ENCODE peak calls at places on chromosomes 2 and 18, in six cellular contexts. One of them, this sample, is unnamed.

GRCh38 chr2:168169097-168169745 is 78.2 kb downstream of the STK39 start:
- DNase-seq in fibroblast of the aortic adventitia: peak
- DNase-seq in GM23248: no peak
- DNase-seq in neural progenitor cell: no peak
- DNase-seq in psoas muscle: no peak
- DNase-seq in NT2/D1: no peak
- DNase-seq in this sample: no peak

GRCh38 chr2:197184959-197185586 is 125.5 kb downstream of the ANKRD44 start:
- DNase-seq in fibroblast of the aortic adventitia: peak
- DNase-seq in GM23248: no peak
- DNase-seq in neural progenitor cell: peak
- DNase-seq in psoas muscle: peak
- DNase-seq in NT2/D1: no peak
- DNase-seq in this sample: peak

GRCh38 chr2:219405451-219405850 is 12.7 kb upstream of the DES start:
- DNase-seq in fibroblast of the aortic adventitia: no peak
- DNase-seq in GM23248: peak
- DNase-seq in neural progenitor cell: peak
- DNase-seq in psoas muscle: peak
- DNase-seq in NT2/D1: no peak
- DNase-seq in this sample: no peak

GRCh38 chr18:48649231-48649630 is 110.4 kb downstream of the CTIF start:
- DNase-seq in fibroblast of the aortic adventitia: no peak
- DNase-seq in GM23248: no peak
- DNase-seq in neural progenitor cell: peak
- DNase-seq in psoas muscle: no peak
- DNase-seq in NT2/D1: peak
- DNase-seq in this sample: no peak

GRCh38 chr2:152335016-152335850 is at the start of gene FMNL2:
- DNase-seq in fibroblast of the aortic adventitia: peak
- DNase-seq in GM23248: peak
- DNase-seq in neural progenitor cell: peak
- DNase-seq in psoas muscle: peak
- DNase-seq in NT2/D1: peak
- DNase-seq in this sample: peak

GRCh38 chr2:28408764-28409599 is 16.3 kb downstream of the FOSL2 start:
- DNase-seq in fibroblast of the aortic adventitia: no peak
- DNase-seq in GM23248: peak
- DNase-seq in neural progenitor cell: no peak
- DNase-seq in psoas muscle: peak
- DNase-seq in NT2/D1: no peak
- DNase-seq in this sample: peak

GRCh38 chr2:224987733-224988132 is 54.5 kb downstream of the DOCK10 start:
- DNase-seq in fibroblast of the aortic adventitia: no peak
- DNase-seq in GM23248: peak
- DNase-seq in neural progenitor cell: no peak
- DNase-seq in psoas muscle: no peak
- DNase-seq in NT2/D1: no peak
- DNase-seq in this sample: no peak

GRCh38 chr2:45974056-45974455 is 322.6 kb downstream of the PRKCE start:
- DNase-seq in fibroblast of the aortic adventitia: no peak
- DNase-seq in GM23248: no peak
- DNase-seq in neural progenitor cell: no peak
- DNase-seq in psoas muscle: no peak
- DNase-seq in NT2/D1: no peak
- DNase-seq in this sample: no peak

GRCh38 chr18:32048507-32049091 is 30.0 kb downstream of the RNF125 start:
- DNase-seq in fibroblast of the aortic adventitia: peak
- DNase-seq in GM23248: peak
- DNase-seq in neural progenitor cell: no peak
- DNase-seq in psoas muscle: peak
- DNase-seq in NT2/D1: peak
- DNase-seq in this sample: no peak

GRCh38 chr2:191206613-191207471 is 38.4 kb upstream of the MYO1B start:
- DNase-seq in fibroblast of the aortic adventitia: no peak
- DNase-seq in GM23248: no peak
- DNase-seq in neural progenitor cell: no peak
- DNase-seq in psoas muscle: no peak
- DNase-seq in NT2/D1: no peak
- DNase-seq in this sample: no peak

GRCh38 chr2:119011162-119011909 is 69.3 kb downstream of the MARCO start:
- DNase-seq in fibroblast of the aortic adventitia: peak
- DNase-seq in GM23248: peak
- DNase-seq in neural progenitor cell: peak
- DNase-seq in psoas muscle: peak
- DNase-seq in NT2/D1: peak
- DNase-seq in this sample: peak

GRCh38 chr18:69399253-69399652 is 1.4 kb upstream of the DOK6 start:
- DNase-seq in fibroblast of the aortic adventitia: no peak
- DNase-seq in GM23248: no peak
- DNase-seq in neural progenitor cell: peak
- DNase-seq in psoas muscle: no peak
- DNase-seq in NT2/D1: no peak
- DNase-seq in this sample: no peak

GRCh38 chr18:63575680-63576079 is 11.5 kb upstream of the SERPINB13 start:
- DNase-seq in fibroblast of the aortic adventitia: no peak
- DNase-seq in GM23248: peak
- DNase-seq in neural progenitor cell: no peak
- DNase-seq in psoas muscle: no peak
- DNase-seq in NT2/D1: no peak
- DNase-seq in this sample: no peak

GRCh38 chr2:109020217-109020637 is 31.2 kb upstream of the EDAR start:
- DNase-seq in fibroblast of the aortic adventitia: peak
- DNase-seq in GM23248: peak
- DNase-seq in neural progenitor cell: peak
- DNase-seq in psoas muscle: no peak
- DNase-seq in NT2/D1: peak
- DNase-seq in this sample: no peak

GRCh38 chr2:140091926-140092325 is 1311.7 kb upstream of the NXPH2 start:
- DNase-seq in fibroblast of the aortic adventitia: no peak
- DNase-seq in GM23248: no peak
- DNase-seq in neural progenitor cell: no peak
- DNase-seq in psoas muscle: no peak
- DNase-seq in NT2/D1: no peak
- DNase-seq in this sample: no peak

GRCh38 chr18:25164211-25164836 is 187.6 kb downstream of the ZNF521 start:
- DNase-seq in fibroblast of the aortic adventitia: peak
- DNase-seq in GM23248: peak
- DNase-seq in neural progenitor cell: no peak
- DNase-seq in psoas muscle: no peak
- DNase-seq in NT2/D1: no peak
- DNase-seq in this sample: no peak

GRCh38 chr18:4751523-4751922 is 296.4 kb upstream of the DLGAP1 start:
- DNase-seq in fibroblast of the aortic adventitia: no peak
- DNase-seq in GM23248: no peak
- DNase-seq in neural progenitor cell: no peak
- DNase-seq in psoas muscle: no peak
- DNase-seq in NT2/D1: no peak
- DNase-seq in this sample: no peak

GRCh38 chr2:99818842-99819241 is 323.5 kb downstream of the AFF3 start:
- DNase-seq in fibroblast of the aortic adventitia: peak
- DNase-seq in GM23248: peak
- DNase-seq in neural progenitor cell: no peak
- DNase-seq in psoas muscle: no peak
- DNase-seq in NT2/D1: no peak
- DNase-seq in this sample: no peak

GRCh38 chr2:119659601-119660342 is 19.2 kb upstream of the TMEM177 start:
- DNase-seq in fibroblast of the aortic adventitia: peak
- DNase-seq in GM23248: peak
- DNase-seq in neural progenitor cell: peak
- DNase-seq in psoas muscle: peak
- DNase-seq in NT2/D1: no peak
- DNase-seq in this sample: no peak

GRCh38 chr2:220962556-220962955 is 609.5 kb downstream of the EPHA4 start:
- DNase-seq in fibroblast of the aortic adventitia: peak
- DNase-seq in GM23248: no peak
- DNase-seq in neural progenitor cell: no peak
- DNase-seq in psoas muscle: no peak
- DNase-seq in NT2/D1: no peak
- DNase-seq in this sample: no peak

GRCh38 chr2:14385043-14385442 is 247.5 kb upstream of the LRATD1 start:
- DNase-seq in fibroblast of the aortic adventitia: no peak
- DNase-seq in GM23248: peak
- DNase-seq in neural progenitor cell: no peak
- DNase-seq in psoas muscle: no peak
- DNase-seq in NT2/D1: no peak
- DNase-seq in this sample: no peak

GRCh38 chr2:130728007-130728454 is 839 bp upstream of the GPR148 start:
- DNase-seq in fibroblast of the aortic adventitia: peak
- DNase-seq in GM23248: peak
- DNase-seq in neural progenitor cell: no peak
- DNase-seq in psoas muscle: no peak
- DNase-seq in NT2/D1: no peak
- DNase-seq in this sample: no peak

GRCh38 chr2:176067587-176068002 is 16.2 kb downstream of the EVX2 start:
- DNase-seq in fibroblast of the aortic adventitia: no peak
- DNase-seq in GM23248: no peak
- DNase-seq in neural progenitor cell: peak
- DNase-seq in psoas muscle: no peak
- DNase-seq in NT2/D1: no peak
- DNase-seq in this sample: no peak
- H3K4me3 ChIP-seq in fibroblast of the aortic adventitia: peak
- H3K4me3 ChIP-seq in GM23248: peak
- H3K4me3 ChIP-seq in neural progenitor cell: peak
- H3K4me3 ChIP-seq in psoas muscle: peak
- H3K4me3 ChIP-seq in NT2/D1: no peak
- H3K4me3 ChIP-seq in this sample: peak

GRCh38 chr2:62660582-62661262 is 44.8 kb upstream of the EHBP1 start:
- DNase-seq in fibroblast of the aortic adventitia: peak
- DNase-seq in GM23248: peak
- DNase-seq in neural progenitor cell: no peak
- DNase-seq in psoas muscle: no peak
- DNase-seq in NT2/D1: no peak
- DNase-seq in this sample: no peak
- H3K4me3 ChIP-seq in fibroblast of the aortic adventitia: no peak
- H3K4me3 ChIP-seq in GM23248: peak
- H3K4me3 ChIP-seq in neural progenitor cell: no peak
- H3K4me3 ChIP-seq in psoas muscle: no peak
- H3K4me3 ChIP-seq in NT2/D1: no peak
- H3K4me3 ChIP-seq in this sample: no peak

DNA sequence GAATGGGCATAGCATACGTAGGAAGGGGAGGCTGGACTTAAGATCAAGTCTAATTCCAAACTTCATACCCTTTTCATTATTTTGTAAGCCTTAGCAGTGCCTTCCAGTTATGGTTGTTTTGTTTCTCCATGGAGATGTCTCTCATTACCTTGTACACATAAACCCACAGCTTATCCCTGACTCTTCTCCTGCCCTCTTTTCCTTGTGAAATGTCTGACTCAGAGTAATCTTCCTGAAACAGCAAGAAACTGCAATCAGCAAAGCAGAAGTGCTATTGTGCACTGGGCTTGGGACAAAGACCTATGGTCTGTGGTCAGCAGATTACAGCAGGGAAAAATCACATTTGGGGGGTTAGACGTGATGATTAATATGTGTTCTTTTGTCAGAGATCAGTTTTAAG is 176.7 kb downstream of the IKZF2 start:
- DNase-seq in fibroblast of the aortic adventitia: peak
- DNase-seq in GM23248: peak
- DNase-seq in neural progenitor cell: no peak
- DNase-seq in psoas muscle: no peak
- DNase-seq in NT2/D1: no peak
- DNase-seq in this sample: no peak
- H3K4me3 ChIP-seq in fibroblast of the aortic adventitia: no peak
- H3K4me3 ChIP-seq in GM23248: no peak
- H3K4me3 ChIP-seq in neural progenitor cell: no peak
- H3K4me3 ChIP-seq in psoas muscle: no peak
- H3K4me3 ChIP-seq in NT2/D1: no peak
- H3K4me3 ChIP-seq in this sample: no peak

GRCh38 chr2:170973225-170973491 is 44.1 kb downstream of the GORASP2 start:
- DNase-seq in fibroblast of the aortic adventitia: no peak
- DNase-seq in GM23248: no peak
- DNase-seq in neural progenitor cell: no peak
- DNase-seq in psoas muscle: no peak
- DNase-seq in NT2/D1: no peak
- DNase-seq in this sample: no peak
- H3K4me3 ChIP-seq in fibroblast of the aortic adventitia: peak
- H3K4me3 ChIP-seq in GM23248: peak
- H3K4me3 ChIP-seq in neural progenitor cell: peak
- H3K4me3 ChIP-seq in psoas muscle: peak
- H3K4me3 ChIP-seq in NT2/D1: no peak
- H3K4me3 ChIP-seq in this sample: peak

GRCh38 chr18:2912357-2913299 is 65.8 kb downstream of the EMILIN2 start:
- DNase-seq in fibroblast of the aortic adventitia: no peak
- DNase-seq in GM23248: no peak
- DNase-seq in neural progenitor cell: no peak
- DNase-seq in psoas muscle: no peak
- DNase-seq in NT2/D1: no peak
- DNase-seq in this sample: no peak
- H3K4me3 ChIP-seq in fibroblast of the aortic adventitia: no peak
- H3K4me3 ChIP-seq in GM23248: no peak
- H3K4me3 ChIP-seq in neural progenitor cell: no peak
- H3K4me3 ChIP-seq in psoas muscle: no peak
- H3K4me3 ChIP-seq in NT2/D1: no peak
- H3K4me3 ChIP-seq in this sample: no peak

GRCh38 chr2:25822190-25823117 is 55.8 kb downstream of the ASXL2 start:
- DNase-seq in fibroblast of the aortic adventitia: no peak
- DNase-seq in GM23248: peak
- DNase-seq in neural progenitor cell: peak
- DNase-seq in psoas muscle: peak
- DNase-seq in NT2/D1: no peak
- DNase-seq in this sample: peak
- H3K4me3 ChIP-seq in fibroblast of the aortic adventitia: peak
- H3K4me3 ChIP-seq in GM23248: no peak
- H3K4me3 ChIP-seq in neural progenitor cell: no peak
- H3K4me3 ChIP-seq in psoas muscle: peak
- H3K4me3 ChIP-seq in NT2/D1: no peak
- H3K4me3 ChIP-seq in this sample: peak

This sample was measured in upper lobe of right lung.